ENCODE peak calls at places on chromosomes 5 and 9, in nine cellular contexts. I is IMR-90, R is Panc1, H is lower lobe of right lung, T is cardiac fibroblast, U is uterus, C is cardiac muscle cell, D is psoas muscle, L is right lobe of liver. A is an unnamed sample.

GRCh38 chr9:90881648-90882047 is 80.0 kb downstream of the SYK start:
- DNase-seq in U (no peak), I (no peak), H (no peak), R (no peak), C (no peak), L (no peak), T (no peak), D (no peak), A (no peak)

GRCh38 chr5:50702615-50703325 is 36.3 kb downstream of the PARP8 start:
- DNase-seq in C (no peak), H (no peak), T (no peak), I (no peak), L (no peak), R (no peak), D (no peak), U (no peak), A (no peak)

GRCh38 chr5:128271859-128272446 is 188.4 kb downstream of the SLC12A2 start:
- DNase-seq in T (peak), I (peak), U (no peak), H (no peak), D (no peak), C (peak), R (peak), L (no peak), A (peak)

GRCh38 chr9:95031711-95032461 is 285.6 kb downstream of the FANCC start:
- DNase-seq in H (peak), D (no peak), T (no peak), L (no peak), I (no peak), C (no peak), R (no peak), U (no peak), A (no peak)

GRCh38 chr5:176737746-176738699 is 72.3 kb upstream of the UNC5A start:
- DNase-seq in U (peak), L (no peak), T (no peak), C (no peak), I (no peak), H (no peak), D (no peak), R (no peak), A (no peak)

GRCh38 chr9:23117621-23118020 is 671.0 kb downstream of the DMRTA1 start:
- DNase-seq in R (no peak), T (peak), I (peak), H (no peak), L (no peak), D (no peak), C (no peak), U (no peak), A (peak)

GRCh38 chr9:97277953-97278352 is 29.5 kb upstream of the CCDC180 start:
- DNase-seq in D (no peak), C (no peak), U (no peak), L (no peak), T (no peak), I (no peak), H (no peak), R (no peak), A (no peak)

GRCh38 chr5:141412853-141413539 is at the start of gene PCDHGA10:
- DNase-seq in L (no peak), I (peak), H (no peak), R (no peak), T (peak), C (peak), D (peak), U (no peak), A (peak)

GRCh38 chr9:98150726-98151125 is 31.7 kb upstream of the TRIM14 start:
- DNase-seq in L (no peak), T (no peak), D (no peak), U (no peak), R (no peak), H (no peak), C (no peak), I (no peak), A (no peak)

GRCh38 chr5:130198927-130199326 is 294.7 kb downstream of the CHSY3 start:
- DNase-seq in I (no peak), T (peak), H (no peak), D (no peak), L (no peak), R (peak), C (peak), U (no peak), A (peak)

GRCh38 chr9:1152171-1152570 is 102.0 kb downstream of the DMRT2 start:
- DNase-seq in I (no peak), H (no peak), T (no peak), D (no peak), L (no peak), C (no peak), U (no peak), R (no peak), A (no peak)
- H3K4me3 ChIP-seq in I (no peak), H (no peak), T (no peak), D (no peak), L (no peak), C (no peak), U (no peak), R (no peak), A (no peak)

DNA sequence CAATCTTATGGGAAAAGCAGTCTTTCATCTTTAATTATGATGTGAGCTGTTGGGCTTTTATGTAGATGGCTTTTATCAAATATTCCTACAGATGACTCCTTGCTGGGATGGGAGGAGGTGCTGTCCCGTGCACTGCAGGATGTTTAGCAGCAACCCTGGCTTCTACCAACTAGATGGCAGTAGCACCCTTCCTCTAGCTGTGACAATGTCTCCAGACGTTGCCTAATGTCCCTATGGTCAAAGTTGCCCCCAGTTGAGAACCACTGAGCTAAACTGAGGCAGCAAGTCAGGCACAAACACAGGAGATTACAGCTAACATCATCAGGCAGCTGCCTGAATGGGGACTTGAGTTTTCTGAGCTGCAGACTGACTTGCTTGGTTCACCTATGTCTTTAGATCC is 401.9 kb upstream of the PDE4D start:
- DNase-seq in C (peak), T (peak), I (peak), R (peak), H (no peak), U (no peak), D (no peak), L (no peak), A (peak)
- TF ChIP-seq CTCF in C (peak), T (peak), I (peak), R (peak), H (no peak), U (no peak), D (no peak), L (peak), A (peak)

GRCh38 chr5:74061292-74061691 is 435.3 kb downstream of the ARHGEF28 start:
- DNase-seq in R (no peak), C (no peak), D (no peak), I (no peak), U (no peak), L (no peak), T (no peak), H (no peak), A (no peak)

GRCh38 chr5:74063821-74064598 is 438.0 kb downstream of the ARHGEF28 start:
- DNase-seq in H (no peak), L (no peak), U (no peak), D (no peak), T (peak), C (peak), R (peak), I (peak), A (peak)

GRCh38 chr5:74067748-74068541 is 441.9 kb downstream of the ARHGEF28 start:
- DNase-seq in U (no peak), I (no peak), D (no peak), L (no peak), H (no peak), T (no peak), C (no peak), R (no peak), A (peak)

GRCh38 chr5:74064911-74065310 is 438.9 kb downstream of the ARHGEF28 start:
- DNase-seq in T (no peak), I (no peak), H (no peak), D (no peak), C (no peak), L (no peak), U (no peak), R (no peak), A (peak)

GRCh38 chr5:74063346-74063745 is 437.4 kb downstream of the ARHGEF28 start:
- DNase-seq in L (no peak), R (no peak), C (no peak), I (no peak), T (no peak), D (no peak), U (no peak), H (no peak), A (no peak)
- H3K4me3 ChIP-seq in L (no peak), R (no peak), C (no peak), I (no peak), T (no peak), D (no peak), U (no peak), H (no peak), A (no peak)

GRCh38 chr5:7015586-7016256 is 302.5 kb downstream of the TENT4A start:
- DNase-seq in R (no peak), I (no peak), H (no peak), T (no peak), U (no peak), D (no peak), L (peak), C (no peak), A (no peak)
- TF ChIP-seq CTCF in R (peak), I (no peak), H (no peak), T (no peak), U (no peak), D (no peak), L (peak), C (no peak), A (no peak)

GRCh38 chr5:79510638-79511037 is 3.3 kb downstream of the HOMER1 start:
- DNase-seq in R (no peak), C (no peak), U (no peak), L (no peak), H (no peak), T (no peak), I (no peak), D (peak), A (no peak)
- H3K4me3 ChIP-seq in R (no peak), C (peak), U (no peak), L (no peak), H (no peak), T (no peak), I (no peak), D (peak), A (no peak)

GRCh38 chr5:6603643-6604042 is 29.2 kb downstream of the NSUN2 start:
- DNase-seq in I (no peak), U (no peak), L (peak), T (no peak), R (no peak), H (peak), D (no peak), C (no peak), A (no peak)

GRCh38 chr5:6601271-6601670 is 31.6 kb downstream of the NSUN2 start:
- DNase-seq in L (no peak), R (no peak), U (no peak), H (no peak), C (no peak), D (no peak), I (no peak), T (no peak), A (no peak)

GRCh38 chr5:6604946-6605345 is 27.9 kb downstream of the NSUN2 start:
- DNase-seq in C (no peak), L (no peak), D (no peak), I (no peak), U (no peak), H (no peak), T (no peak), R (no peak), A (no peak)

GRCh38 chr5:6604341-6604740 is 28.5 kb downstream of the NSUN2 start:
- DNase-seq in C (no peak), T (no peak), H (no peak), U (no peak), L (no peak), R (no peak), I (no peak), D (no peak), A (no peak)

GRCh38 chr5:6602441-6602840 is 30.4 kb downstream of the NSUN2 start:
- DNase-seq in R (no peak), D (no peak), L (no peak), T (no peak), I (no peak), C (no peak), H (no peak), U (no peak), A (no peak)
- TF ChIP-seq CTCF in R (no peak), D (no peak), L (no peak), T (no peak), I (no peak), C (no peak), H (no peak), U (no peak), A (no peak)

GRCh38 chr5:137054792-137055191 is 444.3 kb downstream of the SPOCK1 start:
- DNase-seq in D (no peak), L (no peak), C (no peak), U (no peak), H (no peak), I (no peak), T (no peak), R (no peak), A (no peak)

GRCh38 chr5:137056676-137057075 is 442.4 kb downstream of the SPOCK1 start:
- DNase-seq in L (no peak), D (no peak), H (no peak), U (no peak), C (no peak), R (no peak), I (no peak), T (no peak), A (no peak)

GRCh38 chr5:137055271-137055872 is 443.8 kb downstream of the SPOCK1 start:
- DNase-seq in H (no peak), I (no peak), R (no peak), U (no peak), T (peak), C (peak), D (no peak), L (no peak), A (peak)

GRCh38 chr5:137061382-137061781 is 437.7 kb downstream of the SPOCK1 start:
- DNase-seq in L (no peak), I (no peak), C (no peak), H (no peak), T (no peak), R (no peak), D (no peak), U (no peak), A (no peak)

DNA sequence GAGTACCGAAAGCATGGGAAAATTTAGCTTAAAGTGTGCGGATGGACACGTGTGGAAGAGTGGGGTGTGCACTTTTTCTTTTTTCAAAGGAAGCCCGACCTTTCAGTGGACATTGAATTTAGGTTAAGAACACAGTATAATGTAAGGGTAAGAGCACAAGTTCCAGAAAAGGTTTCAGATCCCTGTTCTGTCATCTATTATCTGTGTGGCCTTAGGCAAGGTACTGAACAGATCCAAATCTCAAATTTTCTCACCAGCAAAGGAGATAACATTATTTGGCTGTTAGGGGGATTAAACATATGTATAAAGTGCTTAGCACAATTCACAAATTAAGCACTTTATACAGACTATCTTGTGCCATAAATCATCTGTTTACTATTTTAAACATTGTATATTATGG is 441.0 kb downstream of the SPOCK1 start:
- DNase-seq in R (no peak), H (no peak), I (no peak), D (no peak), L (no peak), U (no peak), T (no peak), C (no peak), A (no peak)
- H3K4me3 ChIP-seq in R (no peak), H (no peak), I (no peak), D (no peak), L (no peak), U (no peak), T (no peak), C (no peak), A (no peak)

GRCh38 chr9:107070591-107070990 is 207.6 kb downstream of the ZNF462 start:
- DNase-seq in H (no peak), C (no peak), R (no peak), U (no peak), L (no peak), T (no peak), D (no peak), I (no peak), A (no peak)

GRCh38 chr9:107068581-107068980 is 205.6 kb downstream of the ZNF462 start:
- DNase-seq in L (no peak), C (no peak), T (no peak), H (no peak), U (no peak), D (no peak), I (no peak), R (no peak), A (no peak)

GRCh38 chr9:107064378-107064777 is 201.4 kb downstream of the ZNF462 start:
- DNase-seq in U (no peak), D (no peak), L (no peak), T (no peak), H (no peak), C (no peak), R (no peak), I (no peak), A (no peak)

DNA sequence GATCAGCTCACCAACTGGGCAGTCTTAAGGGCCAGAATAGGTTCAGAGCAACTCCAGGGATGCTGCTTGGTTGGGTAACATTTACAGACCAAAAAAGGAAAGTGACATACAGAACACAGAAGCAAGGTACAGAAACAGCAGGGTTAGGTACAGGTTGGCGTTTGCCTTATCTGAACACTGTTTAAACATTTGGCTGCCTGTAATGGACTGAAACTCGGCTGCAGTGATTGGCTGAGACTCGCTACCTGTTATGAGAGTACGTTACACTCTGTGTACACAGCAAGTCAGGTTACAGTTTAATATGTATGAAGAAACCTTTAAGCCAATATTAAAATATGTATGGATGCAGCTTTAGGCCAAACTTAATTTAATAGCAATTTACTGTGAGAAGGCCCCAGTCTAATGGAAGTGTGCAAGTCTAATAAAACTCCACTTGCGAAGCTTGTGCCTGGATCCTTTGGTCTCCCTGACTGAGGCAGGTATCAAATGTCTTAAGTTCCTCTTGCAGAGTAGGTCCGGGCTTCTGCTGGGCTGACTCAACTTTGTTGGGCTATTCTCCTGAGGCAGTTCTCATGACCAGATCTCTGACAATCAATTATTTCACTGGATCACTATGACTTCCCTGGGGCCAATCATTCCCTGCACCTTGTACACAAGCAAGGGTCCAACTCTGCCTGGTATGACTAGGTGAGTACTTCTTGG is 204.9 kb downstream of the ZNF462 start:
- DNase-seq in C (no peak), L (no peak), H (no peak), U (no peak), T (no peak), R (no peak), D (no peak), I (no peak), A (no peak)
- TF ChIP-seq CTCF in C (no peak), L (no peak), H (no peak), U (no peak), T (no peak), R (no peak), D (no peak), I (no peak), A (no peak)